ENCODE peak calls at places on chromosomes 12 and 14, in four cellular contexts. One of them, this sample, is unnamed.

GRCh38 chr12:108247130-108247529 is 92.0 kb downstream of the CMKLR1 start:
- DNase-seq in H1: no peak
- DNase-seq in GM12878: no peak
- DNase-seq in K562: no peak
- DNase-seq in this sample: no peak

GRCh38 chr12:80260269-80260668 is 160.9 kb downstream of the OTOGL start:
- DNase-seq in GM12878: no peak
- DNase-seq in K562: no peak
- DNase-seq in H1: no peak
- DNase-seq in this sample: no peak

GRCh38 chr14:54681819-54682261 is 114.9 kb downstream of the SAMD4A start:
- DNase-seq in H1: no peak
- DNase-seq in GM12878: no peak
- DNase-seq in K562: peak
- DNase-seq in this sample: no peak

GRCh38 chr12:67991158-67991557 is 1.9 kb downstream of the IFNG-AS1 start:
- DNase-seq in GM12878: no peak
- DNase-seq in H1: no peak
- DNase-seq in K562: no peak
- DNase-seq in this sample: no peak

GRCh38 chr12:62739266-62739831 is 195.6 kb downstream of the PPM1H start:
- DNase-seq in H1: no peak
- DNase-seq in K562: no peak
- DNase-seq in GM12878: no peak
- DNase-seq in this sample: no peak

GRCh38 chr12:109779382-109779781 is 53.8 kb downstream of the TRPV4 start:
- DNase-seq in K562: peak
- DNase-seq in GM12878: no peak
- DNase-seq in H1: no peak
- DNase-seq in this sample: no peak

GRCh38 chr14:52279405-52279804 is 11.9 kb downstream of the PTGDR start:
- DNase-seq in GM12878: no peak
- DNase-seq in K562: no peak
- DNase-seq in H1: no peak
- DNase-seq in this sample: no peak

GRCh38 chr14:93045211-93045674 is 70.5 kb downstream of the ITPK1 start:
- DNase-seq in GM12878: no peak
- DNase-seq in H1: no peak
- DNase-seq in K562: peak
- DNase-seq in this sample: no peak

GRCh38 chr14:102581193-102581592 is 11.3 kb upstream of the RCOR1 start:
- DNase-seq in H1: no peak
- DNase-seq in K562: no peak
- DNase-seq in GM12878: no peak
- DNase-seq in this sample: no peak

GRCh38 chr14:23141706-23142467 is 22.8 kb upstream of the CEBPE start:
- DNase-seq in K562: no peak
- DNase-seq in GM12878: no peak
- DNase-seq in H1: no peak
- DNase-seq in this sample: no peak

GRCh38 chr14:67583711-67584644 is 16.1 kb downstream of the PIGH start:
- DNase-seq in K562: peak
- DNase-seq in H1: no peak
- DNase-seq in GM12878: no peak
- DNase-seq in this sample: peak

GRCh38 chr12:56014205-56014604 is 6.6 kb upstream of the IKZF4 start:
- DNase-seq in K562: no peak
- DNase-seq in H1: no peak
- DNase-seq in GM12878: no peak
- DNase-seq in this sample: no peak

GRCh38 chr14:105348945-105349699 is 34.6 kb downstream of the PACS2 start:
- DNase-seq in GM12878: no peak
- DNase-seq in H1: no peak
- DNase-seq in K562: no peak
- DNase-seq in this sample: no peak

GRCh38 chr12:7994731-7995205 is 37.7 kb upstream of the FOXJ2 start:
- DNase-seq in K562: no peak
- DNase-seq in GM12878: no peak
- DNase-seq in H1: no peak
- DNase-seq in this sample: no peak

GRCh38 chr14:74924061-74924460 is 1.0 kb upstream of the RPS6KL1 start:
- DNase-seq in GM12878: no peak
- DNase-seq in K562: no peak
- DNase-seq in H1: no peak
- DNase-seq in this sample: no peak

GRCh38 chr14:50943943-50944646 is at the start of gene PYGL:
- DNase-seq in H1: peak
- DNase-seq in GM12878: no peak
- DNase-seq in K562: peak
- DNase-seq in this sample: peak

GRCh38 chr12:111597731-111598636 is 1.1 kb downstream of the ATXN2 start:
- DNase-seq in GM12878: no peak
- DNase-seq in K562: peak
- DNase-seq in H1: peak
- DNase-seq in this sample: no peak

GRCh38 chr14:79254069-79254775 is 957.1 kb downstream of the DIO2 start:
- DNase-seq in H1: no peak
- DNase-seq in GM12878: no peak
- DNase-seq in K562: no peak
- DNase-seq in this sample: no peak

GRCh38 chr12:116466536-116466935 is 92.6 kb upstream of the MAP1LC3B2 start:
- DNase-seq in GM12878: no peak
- DNase-seq in H1: no peak
- DNase-seq in K562: no peak
- DNase-seq in this sample: no peak

GRCh38 chr14:53596845-53597525 is 359.6 kb downstream of the BMP4 start:
- DNase-seq in H1: no peak
- DNase-seq in GM12878: no peak
- DNase-seq in K562: no peak
- DNase-seq in this sample: no peak

GRCh38 chr12:121209221-121209620 is 708 bp upstream of the P2RX4 start:
- DNase-seq in K562: peak
- DNase-seq in GM12878: no peak
- DNase-seq in H1: no peak
- DNase-seq in this sample: no peak

GRCh38 chr14:104299993-104300761 is 161.8 kb downstream of the KIF26A start:
- DNase-seq in K562: no peak
- DNase-seq in GM12878: no peak
- DNase-seq in H1: no peak
- DNase-seq in this sample: no peak

GRCh38 chr12:43370299-43370698 is 181.7 kb downstream of the ADAMTS20 start:
- DNase-seq in GM12878: no peak
- DNase-seq in K562: no peak
- DNase-seq in H1: no peak
- DNase-seq in this sample: peak

GRCh38 chr12:59570134-59570533 is 25.7 kb upstream of the SLC16A7 start:
- DNase-seq in GM12878: no peak
- DNase-seq in K562: no peak
- DNase-seq in H1: no peak
- DNase-seq in this sample: no peak

GRCh38 chr14:52355016-52355430 is 40.9 kb downstream of the PTGER2 start:
- DNase-seq in H1: no peak
- DNase-seq in K562: no peak
- DNase-seq in GM12878: no peak
- DNase-seq in this sample: no peak

GRCh38 chr12:81542621-81543020 is 216.5 kb downstream of the PPFIA2 start:
- DNase-seq in GM12878: no peak
- DNase-seq in H1: no peak
- DNase-seq in K562: no peak
- DNase-seq in this sample: no peak

GRCh38 chr14:56989359-56989758 is 179.1 kb upstream of the OTX2 start:
- DNase-seq in K562: no peak
- DNase-seq in GM12878: no peak
- DNase-seq in H1: no peak
- DNase-seq in this sample: no peak

GRCh38 chr12:64452559-64453329 is 824 bp downstream of the TBK1 start:
- DNase-seq in H1: no peak
- DNase-seq in K562: peak
- DNase-seq in GM12878: no peak
- DNase-seq in this sample: peak

GRCh38 chr12:1797991-1798733 is 22.2 kb upstream of the LRTM2 start:
- DNase-seq in K562: no peak
- DNase-seq in GM12878: no peak
- DNase-seq in H1: no peak
- DNase-seq in this sample: no peak

GRCh38 chr12:69810870-69811498 is 14.0 kb upstream of the MYRFL start:
- DNase-seq in K562: no peak
- DNase-seq in H1: no peak
- DNase-seq in GM12878: no peak
- DNase-seq in this sample: no peak

GRCh38 chr12:69821032-69821431 is 4.0 kb upstream of the MYRFL start:
- DNase-seq in GM12878: no peak
- DNase-seq in K562: no peak
- DNase-seq in H1: no peak
- DNase-seq in this sample: no peak

GRCh38 chr12:69821441-69822204 is 3.4 kb upstream of the MYRFL start:
- DNase-seq in H1: no peak
- DNase-seq in GM12878: no peak
- DNase-seq in K562: peak
- DNase-seq in this sample: peak

GRCh38 chr12:69816082-69816481 is 8.9 kb upstream of the MYRFL start:
- DNase-seq in GM12878: peak
- DNase-seq in K562: no peak
- DNase-seq in H1: no peak
- DNase-seq in this sample: no peak
- H3K4me2 ChIP-seq in GM12878: peak
- H3K4me2 ChIP-seq in K562: no peak
- H3K4me2 ChIP-seq in H1: no peak
- H3K4me2 ChIP-seq in this sample: no peak

DNA sequence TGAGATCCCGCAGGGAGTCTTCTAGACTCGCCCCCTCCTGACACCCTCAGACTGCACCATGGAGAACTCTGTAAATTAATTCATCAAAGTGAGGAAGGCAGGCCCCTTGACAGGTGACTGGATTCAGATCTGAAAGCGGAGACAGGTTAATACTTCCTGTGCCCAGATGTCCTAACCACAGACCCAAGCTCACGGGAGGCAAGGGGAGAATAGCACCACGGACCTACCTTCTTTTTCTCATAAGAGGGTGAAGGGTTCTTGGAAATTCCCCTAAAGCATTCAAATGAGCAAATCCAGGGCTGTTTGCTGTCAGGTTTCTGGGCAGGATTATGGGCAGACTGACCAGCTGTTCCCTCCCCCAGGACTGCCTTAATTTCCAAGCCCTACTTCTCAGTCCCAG is 170.0 kb downstream of the ZFP36L1 start:
- DNase-seq in K562: no peak
- DNase-seq in GM12878: peak
- DNase-seq in H1: no peak
- DNase-seq in this sample: no peak
- TF ChIP-seq EGR1 in K562: no peak
- TF ChIP-seq EGR1 in GM12878: no peak
- TF ChIP-seq EGR1 in H1: no peak
- TF ChIP-seq EGR1 in this sample: no peak

GRCh38 chr12:6376965-6377666 is 1.8 kb upstream of the SCNN1A start:
- DNase-seq in H1: no peak
- DNase-seq in GM12878: no peak
- DNase-seq in K562: no peak
- DNase-seq in this sample: no peak
- H3K4me2 ChIP-seq in H1: peak
- H3K4me2 ChIP-seq in GM12878: no peak
- H3K4me2 ChIP-seq in K562: no peak
- H3K4me2 ChIP-seq in this sample: peak

GRCh38 chr12:114400395-114400794 is 5.5 kb downstream of the TBX5 start:
- DNase-seq in H1: no peak
- DNase-seq in GM12878: no peak
- DNase-seq in K562: no peak
- DNase-seq in this sample: no peak
- TF ChIP-seq EGR1 in H1: no peak
- TF ChIP-seq EGR1 in GM12878: no peak
- TF ChIP-seq EGR1 in K562: no peak
- TF ChIP-seq EGR1 in this sample: no peak

DNA sequence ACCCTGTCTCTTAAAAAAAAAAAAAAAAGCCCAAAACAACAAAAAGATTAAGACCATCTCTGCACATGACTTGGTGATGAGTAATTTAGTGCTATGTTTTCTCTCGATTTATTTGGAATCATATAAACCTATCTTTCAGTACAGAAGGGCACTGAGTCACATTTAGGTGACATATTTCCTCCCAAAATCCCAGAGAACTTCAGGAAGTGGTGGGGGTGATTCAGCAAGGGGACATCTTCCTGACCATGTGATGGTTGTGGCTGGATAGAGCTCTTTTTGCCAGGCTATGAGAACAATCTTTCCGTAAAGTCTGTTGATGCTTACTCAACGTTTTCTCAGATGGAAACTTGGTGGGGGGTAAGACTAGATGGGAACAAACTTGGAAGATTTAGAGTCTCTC is 50.0 kb downstream of the PPFIBP1 start:
- DNase-seq in H1: no peak
- DNase-seq in GM12878: no peak
- DNase-seq in K562: no peak
- DNase-seq in this sample: peak
- H3K4me2 ChIP-seq in H1: no peak
- H3K4me2 ChIP-seq in GM12878: no peak
- H3K4me2 ChIP-seq in K562: no peak
- H3K4me2 ChIP-seq in this sample: peak

GRCh38 chr12:15234508-15234907 is 13.3 kb upstream of the RERG start:
- DNase-seq in K562: no peak
- DNase-seq in H1: no peak
- DNase-seq in GM12878: no peak
- DNase-seq in this sample: no peak
- TF ChIP-seq EGR1 in K562: no peak
- TF ChIP-seq EGR1 in H1: no peak
- TF ChIP-seq EGR1 in GM12878: no peak
- TF ChIP-seq EGR1 in this sample: no peak